ENCODE peak calls at places on chromosomes 3 and 15, in nine cellular contexts. O is NB4; G is HuH-7.5; Y is mammary epithelial cell; U is HT1080; V is activated CD8-positive, alpha-beta memory T cell treated with anti-CD3 and anti-CD28 coated beads for 1 hour; Z is 8988T; D is activated CD4-positive, alpha-beta T cell treated with anti-CD3 and anti-CD28 coated beads for 48 hours; M is iPS-NIHi11. C is an unnamed sample.

GRCh38 chr15:41424809-41425208 is 7.9 kb downstream of the RTF1 start:
- DNase-seq in U (no peak), V (no peak), D (no peak), G (no peak), M (no peak), Y (no peak), Z (no peak), O (peak; percentile 18), C (no peak)

GRCh38 chr3:14879161-14879888 is 60.6 kb downstream of the FGD5 start:
- DNase-seq in Z (no peak), O (peak; percentile 30), U (no peak), D (peak; percentile 36), Y (no peak), G (no peak), M (no peak), V (no peak), C (no peak)

GRCh38 chr3:72342450-72342849 is 505.8 kb downstream of the SHQ1 start:
- DNase-seq in M (no peak), Y (no peak), V (no peak), Z (no peak), D (no peak), G (no peak), U (no peak), O (no peak), C (no peak)

GRCh38 chr15:33807665-33808064 is 160.6 kb upstream of the CHRM5 start:
- DNase-seq in V (no peak), Z (no peak), O (no peak), D (no peak), Y (no peak), M (no peak), G (no peak), U (no peak), C (no peak)

GRCh38 chr3:140449591-140450256 is 228.1 kb upstream of the TRIM42 start:
- DNase-seq in G (no peak), Z (no peak), O (no peak), M (no peak), U (no peak), D (no peak), Y (no peak), V (no peak), C (no peak)

GRCh38 chr3:120741837-120742197 is 499 bp downstream of the RABL3 start:
- DNase-seq in Z (no peak), O (no peak), M (peak; percentile 10), G (no peak), V (no peak), D (no peak), Y (no peak), U (no peak), C (peak; percentile 39)

GRCh38 chr15:89356634-89357298 is 22.1 kb upstream of the POLG start:
- DNase-seq in M (no peak), G (peak; percentile 49), O (peak; percentile 57), Y (no peak), V (no peak), D (peak; percentile 39), Z (no peak), U (no peak), C (peak; percentile 15)

GRCh38 chr3:46695962-46696922 is 2.8 kb upstream of the ALS2CL start:
- DNase-seq in V (no peak), O (peak; percentile 45), U (no peak), D (no peak), M (no peak), Z (no peak), Y (peak; percentile 52), G (no peak), C (peak; percentile 79)

GRCh38 chr15:72203507-72203837 is 5.9 kb upstream of the GRAMD2A start:
- DNase-seq in M (no peak), Y (peak; percentile 98), G (no peak), V (no peak), D (no peak), O (no peak), Z (no peak), U (peak; percentile 77), C (peak; percentile 97)

GRCh38 chr15:85444329-85444605 is 63.9 kb downstream of the AKAP13 start:
- DNase-seq in G (no peak), Y (no peak), D (no peak), U (no peak), Z (no peak), O (no peak), M (no peak), V (no peak), C (no peak)

GRCh38 chr3:124883766-124884473 is 3.2 kb downstream of the ITGB5 start:
- DNase-seq in V (no peak), U (peak; percentile 86), G (no peak), O (no peak), D (no peak), Y (no peak), M (no peak), Z (no peak), C (peak; percentile 85)

GRCh38 chr3:24365168-24365567 is 129.5 kb downstream of the THRB start:
- DNase-seq in D (no peak), V (no peak), Y (peak; percentile 91), M (peak; percentile 18), Z (no peak), G (no peak), O (peak; percentile 31), U (peak; percentile 97), C (peak; percentile 99)

GRCh38 chr3:11236588-11237461 is 35.4 kb upstream of the ATG7 start:
- DNase-seq in D (peak; percentile 89), Z (no peak), G (peak; percentile 82), U (peak; percentile 42), O (peak; percentile 48), M (peak; percentile 82), Y (peak; percentile 68), V (peak; percentile 49), C (peak; percentile 74)

GRCh38 chr15:42037650-42038049 is 16.8 kb upstream of the PLA2G4E start:
- DNase-seq in O (no peak), U (peak; percentile 19), Y (peak; percentile 76), M (peak; percentile 2), D (no peak), Z (no peak), V (no peak), G (no peak), C (peak; percentile 72)

GRCh38 chr15:58331562-58331902 is 100.3 kb upstream of the LIPC start:
- DNase-seq in V (no peak), U (no peak), O (no peak), M (no peak), G (no peak), Z (no peak), Y (no peak), D (no peak), C (no peak)

GRCh38 chr3:128297401-128298138 is 144.3 kb downstream of the EEFSEC start:
- DNase-seq in Z (no peak), G (no peak), Y (peak; percentile 32), U (no peak), O (no peak), V (no peak), M (no peak), D (no peak), C (peak; percentile 42)

GRCh38 chr3:185645596-185646381 is 59.7 kb downstream of the SENP2 start:
- DNase-seq in V (no peak), G (no peak), O (no peak), U (no peak), Z (no peak), D (no peak), Y (no peak), M (peak; percentile 55), C (no peak)

GRCh38 chr3:155603302-155603701 is 141.6 kb downstream of the PLCH1 start:
- DNase-seq in D (no peak), Z (no peak), Y (no peak), O (no peak), M (no peak), G (no peak), U (no peak), V (no peak), C (no peak)

GRCh38 chr15:41917767-41918430 is 24.0 kb upstream of the SPTBN5 start:
- DNase-seq in U (peak; percentile 86), O (no peak), V (no peak), Y (peak; percentile 70), G (no peak), Z (peak; percentile 64), M (no peak), D (no peak), C (peak; percentile 78)

GRCh38 chr3:115244350-115244749 is 97.3 kb upstream of the ZBTB20 start:
- DNase-seq in U (no peak), D (no peak), G (no peak), Z (no peak), M (no peak), O (no peak), V (no peak), Y (no peak), C (no peak)

GRCh38 chr15:87672309-87672897 is 584.1 kb downstream of the NTRK3 start:
- DNase-seq in D (no peak), G (no peak), O (no peak), M (peak; percentile 39), Y (peak; percentile 29), Z (no peak), V (no peak), U (peak; percentile 28), C (peak; percentile 1)

GRCh38 chr3:137812018-137812417 is 47.9 kb downstream of the SOX14 start:
- DNase-seq in M (no peak), D (no peak), U (peak; percentile 19), V (no peak), G (no peak), O (no peak), Z (no peak), Y (no peak), C (peak; percentile 10)

GRCh38 chr15:89486726-89487050 is 9.7 kb downstream of the RHCG start:
- DNase-seq in M (peak; percentile 80), Z (no peak), G (no peak), Y (peak; percentile 26), U (no peak), V (no peak), D (peak; percentile 64), O (peak; percentile 29), C (no peak)

GRCh38 chr3:18425641-18426403 is 683 bp upstream of the SATB1 start:
- DNase-seq in Z (no peak), Y (no peak), U (peak; percentile 30), V (peak; percentile 51), O (peak; percentile 70), D (peak; percentile 80), G (peak; percentile 32), M (peak; percentile 49), C (no peak)

GRCh38 chr3:150268426-150269321 is 139.4 kb upstream of the TSC22D2 start:
- DNase-seq in M (no peak), V (no peak), O (no peak), U (no peak), Z (no peak), G (peak; percentile 31), D (no peak), Y (no peak), C (peak; percentile 66)

GRCh38 chr3:186365202-186365974 is 3.4 kb upstream of the DGKG start:
- DNase-seq in M (no peak), D (no peak), Z (no peak), G (no peak), U (peak; percentile 72), Y (peak; percentile 19), V (no peak), O (peak; percentile 94), C (no peak)

GRCh38 chr3:129123314-129124060 is 1.9 kb upstream of the RAB43 start:
- DNase-seq in O (peak; percentile 83), D (no peak), U (no peak), G (peak; percentile 88), Z (no peak), Y (peak; percentile 56), V (no peak), M (no peak), C (peak; percentile 27)

GRCh38 chr3:165753560-165753959 is 83.7 kb downstream of the BCHE start:
- DNase-seq in Z (no peak), O (no peak), G (no peak), Y (peak; percentile 19), M (no peak), V (no peak), D (no peak), U (peak; percentile 51), C (peak; percentile 57)

GRCh38 chr3:16692486-16693378 is 87.5 kb upstream of the DAZL start:
- DNase-seq in D (no peak), M (no peak), U (peak; percentile 36), Z (no peak), V (no peak), Y (no peak), O (no peak), G (no peak), C (no peak)

GRCh38 chr3:165713479-165713878 is 123.7 kb downstream of the BCHE start:
- DNase-seq in M (no peak), Z (no peak), Y (no peak), G (no peak), U (no peak), D (no peak), O (no peak), V (no peak), C (no peak)

GRCh38 chr3:117393801-117394200 is 684.2 kb downstream of the TUSC7 start:
- DNase-seq in D (no peak), G (no peak), U (no peak), Y (no peak), O (no peak), Z (no peak), V (no peak), M (no peak), C (no peak)